ENCODE peak calls at places on chromosomes 16 and 17, in ten cellular contexts. W is uterus; A is IMR-90; I is HCT116; T is stomach; F is transverse colon; C is CD8-positive, alpha-beta T cell; E is RWPE2; K is hepatocyte; O is heart right ventricle. P is an unnamed sample.

GRCh38 chr16:11224096-11224893 is 31.7 kb downstream of the SOCS1 start:
- DNase-seq in O (peak; percentile 78), A (no peak), E (no peak), C (peak; percentile 39), T (peak; percentile 71), I (no peak), K (no peak), F (peak; percentile 86), W (peak; percentile 62), P (no peak)

GRCh38 chr17:37360632-37361031 is 15.2 kb upstream of the C17orf78 start:
- DNase-seq in W (no peak), F (no peak), C (no peak), E (no peak), A (peak; percentile 25), I (no peak), O (no peak), K (no peak), T (no peak), P (no peak)

GRCh38 chr17:15321556-15322250 is 19.7 kb downstream of the TEKT3 start:
- DNase-seq in I (no peak), K (no peak), A (peak; percentile 79), C (no peak), W (no peak), T (no peak), O (no peak), F (no peak), E (no peak), P (no peak)

GRCh38 chr17:50358177-50358576 is 12.3 kb downstream of the XYLT2 start:
- DNase-seq in F (no peak), E (no peak), O (no peak), A (no peak), C (no peak), T (no peak), K (no peak), I (no peak), W (no peak), P (no peak)

GRCh38 chr16:21194771-21195301 is 16.5 kb downstream of the ZP2 start:
- DNase-seq in O (no peak), T (no peak), E (no peak), K (no peak), F (no peak), A (no peak), C (no peak), I (no peak), W (no peak), P (no peak)

GRCh38 chr16:27242868-27243590 is 25.5 kb downstream of the NSMCE1 start:
- DNase-seq in F (no peak), A (peak; percentile 98), W (peak; percentile 59), C (no peak), I (no peak), K (no peak), E (no peak), T (no peak), O (no peak), P (peak; percentile 61)

GRCh38 chr17:70622382-70623260 is 453.3 kb downstream of the KCNJ2 start:
- DNase-seq in I (peak; percentile 38), F (peak; percentile 67), T (peak; percentile 42), E (no peak), C (no peak), A (peak; percentile 18), W (no peak), O (peak; percentile 37), K (peak; percentile 63), P (peak; percentile 46)

GRCh38 chr17:70006159-70006558 is 68.9 kb upstream of the KCNJ16 start:
- DNase-seq in E (no peak), C (no peak), A (peak; percentile 50), F (no peak), K (no peak), I (no peak), W (no peak), O (no peak), T (no peak), P (no peak)

DNA sequence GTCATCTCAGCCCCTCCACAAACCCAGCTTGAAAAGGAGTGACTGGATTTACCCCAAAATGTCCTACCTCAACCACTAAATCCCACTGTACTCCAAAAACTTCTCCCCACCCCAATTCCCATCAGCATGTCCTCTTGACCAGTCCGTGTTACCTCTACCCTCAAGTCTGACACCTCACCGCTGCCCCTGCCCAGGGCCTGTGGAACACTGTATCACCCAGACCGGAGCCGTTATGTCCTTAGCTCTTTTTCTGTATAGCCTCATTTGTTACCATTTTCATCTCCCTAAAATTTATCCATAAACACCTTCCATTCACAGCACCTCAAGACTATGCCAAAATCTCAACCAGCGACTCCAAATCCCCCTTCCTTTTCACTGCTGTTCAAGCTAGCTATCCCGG is 2.4 kb downstream of the PHF23 start:
- DNase-seq in A (no peak), F (no peak), E (no peak), C (no peak), O (no peak), W (no peak), T (no peak), I (no peak), K (no peak), P (no peak)
- H3K27ac ChIP-seq in A (no peak overlapping the region), F (peak overlapping the region; percentile 96), E (peak overlapping the region; percentile 92), C (no peak overlapping the region), O (peak overlapping the region; percentile 93), W (peak overlapping the region; percentile 96), T (peak overlapping the region; percentile 88), I (peak overlapping the region; percentile 92), K (peak overlapping the region; percentile 98), P (peak overlapping the region; percentile 83)

GRCh38 chr17:78623541-78623940 is 46.3 kb upstream of the DNAH17 start:
- DNase-seq in T (no peak), I (no peak), F (no peak), O (no peak), W (no peak), C (no peak), K (no peak), E (no peak), A (no peak), P (no peak)

GRCh38 chr17:78620099-78620498 is 42.9 kb upstream of the DNAH17 start:
- DNase-seq in E (no peak), T (no peak), A (no peak), F (no peak), K (no peak), O (no peak), C (no peak), I (no peak), W (no peak), P (no peak)

GRCh38 chr17:78624461-78625216 is 47.4 kb upstream of the DNAH17 start:
- DNase-seq in K (no peak), E (no peak), A (no peak), W (no peak), F (no peak), C (no peak), O (no peak), I (no peak), T (no peak), P (no peak)

GRCh38 chr17:78621720-78622490 is 44.7 kb upstream of the DNAH17 start:
- DNase-seq in O (no peak), C (no peak), E (no peak), A (no peak), T (no peak), I (no peak), W (no peak), F (no peak), K (no peak), P (no peak)

DNA sequence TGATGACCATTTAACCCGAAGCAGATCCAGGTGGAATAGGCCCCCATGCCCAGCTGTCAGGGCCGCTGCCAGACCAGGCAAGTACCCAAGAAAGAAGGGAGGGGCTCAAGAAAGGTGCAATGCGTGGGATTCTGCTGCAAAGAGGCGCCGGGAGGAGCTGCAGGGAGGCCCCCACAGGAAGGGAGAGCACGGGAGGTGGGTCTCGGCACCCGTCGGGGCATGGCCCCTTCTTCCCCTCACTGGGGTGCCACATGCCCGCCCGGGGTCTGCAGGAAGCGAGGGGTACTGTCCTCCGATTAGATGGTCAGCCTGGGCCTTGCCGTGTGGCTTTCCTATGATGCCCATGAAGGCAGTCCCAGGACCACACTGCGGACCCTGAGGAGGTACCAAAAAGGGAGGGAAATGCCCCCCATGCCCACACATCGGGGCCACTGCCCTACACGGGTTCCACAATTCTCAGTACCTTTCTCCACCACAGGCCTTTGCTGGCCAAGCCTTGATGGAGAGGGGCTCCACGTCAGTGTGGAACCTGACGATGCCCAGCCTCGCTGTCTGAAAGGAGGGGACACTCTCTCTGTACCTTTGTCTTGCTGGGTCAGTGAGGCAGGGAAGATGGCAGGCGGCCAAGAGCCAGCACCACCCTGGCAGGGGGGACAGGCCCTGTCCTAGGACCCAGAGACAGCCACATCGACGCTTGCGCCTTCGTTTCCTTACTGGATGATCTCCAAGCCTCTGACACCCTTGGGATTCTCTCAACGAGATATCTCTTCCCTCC is 45.5 kb upstream of the DNAH17 start:
- DNase-seq in A (no peak), K (no peak), E (no peak), O (no peak), T (no peak), W (no peak), I (no peak), C (no peak), F (no peak), P (no peak)
- H3K4me1 ChIP-seq in A (peaks cover 4% of the 10 kb centered on the region), K (no peaks in the 10 kb centered on the region), E (no peaks in the 10 kb centered on the region), O (no peaks in the 10 kb centered on the region), T (no peaks in the 10 kb centered on the region), W (no peaks in the 10 kb centered on the region), I (no peaks in the 10 kb centered on the region), C (no peaks in the 10 kb centered on the region), F (no peaks in the 10 kb centered on the region), P (no peaks in the 10 kb centered on the region)

GRCh38 chr17:44324571-44325275 is at the start of gene SLC25A39:
- DNase-seq in C (peak; percentile 96), E (peak; percentile 92), F (peak; percentile 96), I (peak; percentile 84), A (peak; percentile 93), W (peak; percentile 91), K (peak; percentile 98), O (peak; percentile 97), T (peak; percentile 97), P (peak; percentile 97)

GRCh38 chr17:44323359-44324091 is 1.1 kb downstream of the SLC25A39 start:
- DNase-seq in F (peak; percentile 38), I (no peak), K (no peak), E (no peak), C (no peak), A (no peak), O (no peak), W (no peak), T (no peak), P (no peak)

GRCh38 chr17:44327715-44328449 is 3.3 kb upstream of the SLC25A39 start:
- DNase-seq in O (no peak), C (no peak), T (no peak), A (no peak), W (no peak), F (no peak), E (no peak), K (no peak), I (no peak), P (no peak)

GRCh38 chr17:44324092-44324570 is 492 bp downstream of the SLC25A39 start:
- DNase-seq in I (no peak), W (no peak), O (no peak), F (peak; percentile 35), A (no peak), E (no peak), K (peak; percentile 55), C (no peak), T (no peak), P (peak; percentile 44)

GRCh38 chr17:44326867-44327444 is 2.3 kb upstream of the SLC25A39 start:
- DNase-seq in O (peak; percentile 96), T (peak; percentile 97), F (peak; percentile 98), E (peak; percentile 99), K (peak; percentile 97), I (peak; percentile 97), C (peak; percentile 94), W (peak; percentile 97), A (peak; percentile 97), P (peak; percentile 99)
- H3K4me3 ChIP-seq in O (no peak overlapping the region), T (peak overlapping the region; percentile 99), F (no peak overlapping the region), E (no peak overlapping the region), K (no peak overlapping the region), I (peak overlapping the region; percentile 33), C (no peak overlapping the region), W (peak overlapping the region; percentile 85), A (no peak overlapping the region), P (no peak overlapping the region)

GRCh38 chr17:30091166-30091670 is 25.4 kb upstream of the NSRP1 start:
- DNase-seq in C (no peak), I (no peak), K (no peak), O (no peak), W (no peak), T (no peak), F (no peak), A (no peak), E (no peak), P (peak; percentile 41)
- H3K27ac ChIP-seq in C (no peak overlapping the region), I (no peak overlapping the region), K (no peak overlapping the region), O (no peak overlapping the region), W (no peak overlapping the region), T (no peak overlapping the region), F (no peak overlapping the region), A (no peak overlapping the region), E (no peak overlapping the region), P (no peak overlapping the region)